ENCODE peak calls at places on chromosomes 1 and 21, in nine cellular contexts. G, C, W, F, J, R, M, B and D are unnamed samples. For H3K9me3, the result is how much of the 10 kb centered on the place peaks cover.

GRCh38 chr21:44742418-44743153 is 31.2 kb upstream of the TSPEAR start:
- DNase-seq in G (peak), C (no peak), W (no peak), F (no peak), J (peak), R (no peak), M (no peak), B (no peak), D (no peak)

GRCh38 chr1:26696191-26696644 is 403 bp downstream of the ARID1A start:
- DNase-seq in G (no peak), C (peak), W (no peak), F (no peak), J (no peak), R (peak), M (peak), B (peak), D (no peak)

GRCh38 chr1:8880068-8880676 is 1.7 kb upstream of the ENO1 start:
- DNase-seq in G (peak), C (no peak), W (peak), F (peak), J (peak), R (no peak), M (no peak), B (no peak), D (peak)

GRCh38 chr21:17679002-17679600 is 66.4 kb upstream of the BTG3 start:
- DNase-seq in G (peak), C (no peak), W (peak), F (no peak), J (peak), R (no peak), M (no peak), B (no peak), D (no peak)

GRCh38 chr1:6447818-6448748 is 17.9 kb downstream of the TNFRSF25 start:
- DNase-seq in G (no peak), C (peak), W (no peak), F (peak), J (no peak), R (no peak), M (no peak), B (peak), D (peak)

GRCh38 chr1:54623216-54624007 is at the start of gene FAM151A:
- DNase-seq in G (no peak), C (no peak), W (no peak), F (no peak), J (no peak), R (peak), M (no peak), B (no peak), D (no peak)

GRCh38 chr1:83954301-83954823 is 44.6 kb downstream of the TTLL7 start:
- DNase-seq in G (no peak), C (no peak), W (no peak), F (no peak), J (no peak), R (no peak), M (no peak), B (no peak), D (no peak)

GRCh38 chr21:41219498-41220207 is 51.7 kb downstream of the BACE2 start:
- DNase-seq in G (no peak), C (no peak), W (no peak), F (no peak), J (no peak), R (no peak), M (no peak), B (no peak), D (no peak)

GRCh38 chr1:7679873-7680790 is 91.0 kb upstream of the VAMP3 start:
- DNase-seq in G (peak), C (peak), W (no peak), F (peak), J (peak), R (peak), M (peak), B (no peak), D (peak)

DNA sequence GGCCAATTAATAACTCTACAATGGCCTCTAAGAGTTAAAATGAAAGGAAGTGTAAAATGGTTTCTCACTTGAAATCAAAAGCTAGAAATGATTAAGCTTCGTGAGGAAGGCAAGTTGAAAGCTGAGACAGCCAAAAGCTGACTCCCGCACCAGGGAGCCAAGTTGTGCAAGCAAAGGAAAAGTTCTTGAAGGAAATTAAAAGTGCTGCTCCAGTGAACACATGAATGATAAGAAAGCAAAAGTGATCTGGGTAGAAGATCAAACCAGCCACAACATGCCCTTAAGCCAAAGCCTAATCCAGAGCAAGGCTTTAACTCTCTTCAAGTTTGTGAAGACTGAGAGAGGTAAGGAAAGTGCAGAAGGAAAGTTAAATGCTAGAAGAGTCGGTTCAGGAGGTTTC is 22.7 kb downstream of the CYYR1 start:
- DNase-seq in G (no peak), C (no peak), W (no peak), F (no peak), J (peak), R (no peak), M (no peak), B (no peak), D (no peak)
- H3K9me3 ChIP-seq in G (under half), C (under half), W (under half), F (under half), J (under half), R (under half), M (under half), B (under half), D (under half)

GRCh38 chr1:174954686-174955669 is 44.8 kb upstream of the CACYBP start:
- DNase-seq in G (no peak), C (no peak), W (no peak), F (no peak), J (no peak), R (no peak), M (no peak), B (no peak), D (no peak)
- H3K27ac ChIP-seq in G (no peak), C (no peak), W (no peak), F (no peak), J (no peak), R (no peak), M (peak), B (no peak), D (peak)

GRCh38 chr1:2859881-2860430 is 58.5 kb upstream of the TTC34 start:
- DNase-seq in G (no peak), C (no peak), W (no peak), F (no peak), J (no peak), R (no peak), M (no peak), B (no peak), D (no peak)
- H3K9me3 ChIP-seq in G (half or more), C (under half), W (half or more), F (half or more), J (under half), R (under half), M (under half), B (under half), D (under half)

GRCh38 chr1:109239580-109240068 is 9.7 kb upstream of the CELSR2 start:
- DNase-seq in G (peak), C (no peak), W (no peak), F (peak), J (peak), R (no peak), M (no peak), B (no peak), D (peak)
- H3K27ac ChIP-seq in G (no peak), C (no peak), W (peak), F (no peak), J (peak), R (peak), M (peak), B (no peak), D (peak)

GRCh38 chr21:10521091-10521598 is at the start of gene TPTE:
- DNase-seq in G (no peak), C (no peak), W (no peak), F (no peak), J (no peak), R (no peak), M (no peak), B (no peak), D (no peak)
- H3K9me3 ChIP-seq in G (under half), C (under half), W (under half), F (half or more), J (under half), R (under half), M (under half), B (under half), D (half or more)

DNA sequence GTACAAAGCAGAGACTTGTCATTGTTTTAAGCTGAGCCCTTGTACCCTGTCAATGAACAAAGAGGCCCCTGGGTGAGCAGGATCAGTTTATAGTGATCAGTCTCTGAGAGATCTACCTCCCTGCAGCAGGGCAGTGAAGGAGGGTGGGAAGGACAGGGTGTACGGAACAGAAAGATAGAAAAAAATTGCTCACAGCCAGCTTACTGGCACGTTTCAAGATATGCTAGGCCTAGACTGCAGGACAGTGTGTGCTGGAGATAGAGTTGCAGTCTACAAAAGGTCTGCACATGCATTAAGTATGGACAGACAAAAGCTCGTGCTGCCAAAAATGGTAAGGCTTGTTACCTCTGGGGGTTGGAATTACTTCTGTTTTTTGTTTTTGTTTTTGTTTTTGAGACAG is 34.6 kb downstream of the OVAAL start:
- DNase-seq in G (no peak), C (no peak), W (no peak), F (no peak), J (no peak), R (no peak), M (no peak), B (no peak), D (no peak)
- H3K27ac ChIP-seq in G (no peak), C (no peak), W (no peak), F (no peak), J (no peak), R (peak), M (peak), B (no peak), D (no peak)

GRCh38 chr1:104855550-104855949 is 1105.9 kb downstream of the AMY1C start:
- DNase-seq in G (no peak), C (no peak), W (no peak), F (peak), J (no peak), R (no peak), M (no peak), B (no peak), D (no peak)

GRCh38 chr1:104852151-104852550 is 1102.5 kb downstream of the AMY1C start:
- DNase-seq in G (no peak), C (no peak), W (no peak), F (no peak), J (no peak), R (no peak), M (no peak), B (no peak), D (no peak)

GRCh38 chr1:104856091-104856490 is 1106.4 kb downstream of the AMY1C start:
- DNase-seq in G (no peak), C (no peak), W (no peak), F (no peak), J (no peak), R (no peak), M (no peak), B (no peak), D (no peak)

GRCh38 chr1:104853276-104853675 is 1103.6 kb downstream of the AMY1C start:
- DNase-seq in G (no peak), C (no peak), W (no peak), F (no peak), J (no peak), R (no peak), M (no peak), B (no peak), D (no peak)

DNA sequence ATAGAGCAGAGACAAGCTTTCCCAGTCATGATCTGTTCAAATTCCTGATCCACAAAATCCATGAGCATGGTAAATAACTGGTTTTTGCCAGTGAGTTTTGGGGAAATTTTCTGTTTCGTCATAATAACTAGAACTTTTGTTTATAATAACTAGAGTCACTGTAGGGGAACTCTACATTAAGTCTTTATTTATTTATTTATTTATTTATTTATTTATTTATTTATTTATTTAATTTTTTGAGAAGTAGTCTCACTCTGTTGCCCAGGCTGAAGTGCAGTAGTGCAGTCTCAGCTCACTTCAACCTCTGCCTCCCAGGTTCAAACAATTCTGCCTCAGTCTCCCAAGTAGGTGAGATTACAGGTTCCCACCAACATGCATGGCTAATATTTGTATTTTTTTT is 1106.8 kb downstream of the AMY1C start:
- DNase-seq in G (no peak), C (no peak), W (no peak), F (no peak), J (no peak), R (no peak), M (no peak), B (no peak), D (no peak)
- H3K9me3 ChIP-seq in G (under half), C (under half), W (under half), F (under half), J (under half), R (under half), M (under half), B (under half), D (under half)

GRCh38 chr1:234591131-234591530 is 18.8 kb downstream of the IRF2BP2 start:
- DNase-seq in G (no peak), C (no peak), W (no peak), F (no peak), J (no peak), R (no peak), M (no peak), B (no peak), D (no peak)
- H3K27ac ChIP-seq in G (no peak), C (no peak), W (no peak), F (no peak), J (no peak), R (no peak), M (no peak), B (no peak), D (no peak)

GRCh38 chr1:86926886-86927285 is 12.5 kb downstream of the HS2ST1 start:
- DNase-seq in G (no peak), C (no peak), W (no peak), F (no peak), J (peak), R (no peak), M (no peak), B (no peak), D (no peak)
- H3K9me3 ChIP-seq in G (under half), C (under half), W (under half), F (under half), J (under half), R (under half), M (under half), B (under half), D (under half)

GRCh38 chr1:28173980-28174297 is 2.6 kb downstream of the PTAFR start:
- DNase-seq in G (peak), C (no peak), W (peak), F (no peak), J (peak), R (no peak), M (no peak), B (no peak), D (no peak)
- H3K27ac ChIP-seq in G (peak), C (no peak), W (peak), F (no peak), J (no peak), R (peak), M (peak), B (no peak), D (peak)